ENCODE peak calls at places on chromosome 16, in six cellular contexts. H is fibroblast of lung, B is GM23338, J is H9, A is RWPE1, F is body of pancreas. W is an unnamed sample.

GRCh38 chr16:51156836-51157235 is 5.8 kb upstream of the SALL1 start:
- DNase-seq in B (no peak), A (no peak), F (no peak), J (no peak), H (peak; percentile 19), W (no peak)

GRCh38 chr16:81940781-81941560 is 70.3 kb downstream of the SDR42E1 start:
- DNase-seq in F (no peak), J (no peak), A (peak; percentile 55), B (peak; percentile 52), H (peak; percentile 87), W (peak; percentile 60)

GRCh38 chr16:54282202-54282922 is 4.2 kb downstream of the IRX3 start:
- DNase-seq in F (peak; percentile 58), B (peak; percentile 81), J (peak; percentile 63), A (peak; percentile 48), H (peak; percentile 13), W (peak; percentile 13)

GRCh38 chr16:74035816-74036215 is 260.8 kb upstream of the PSMD7 start:
- DNase-seq in J (no peak), H (no peak), F (no peak), B (peak; percentile 49), A (peak; percentile 9), W (no peak)

GRCh38 chr16:51433597-51433996 is 282.5 kb upstream of the SALL1 start:
- DNase-seq in B (no peak), A (no peak), H (peak; percentile 14), F (no peak), J (no peak), W (no peak)

GRCh38 chr16:67499159-67499558 is 15.8 kb upstream of the AGRP start:
- DNase-seq in H (no peak), F (no peak), B (no peak), A (no peak), J (no peak), W (no peak)

GRCh38 chr16:19410435-19411153 is 7.1 kb upstream of the TMC5 start:
- DNase-seq in A (no peak), B (peak; percentile 88), H (no peak), J (peak; percentile 80), F (peak; percentile 44), W (peak; percentile 69)

GRCh38 chr16:57815987-57816745 is 13.9 kb upstream of the KIFC3 start:
- DNase-seq in H (peak; percentile 97), A (peak; percentile 93), J (peak; percentile 86), B (peak; percentile 79), F (peak; percentile 86), W (peak; percentile 84)

GRCh38 chr16:58306327-58306726 is 11.5 kb upstream of the PRSS54 start:
- DNase-seq in A (no peak), J (no peak), H (peak; percentile 24), F (peak; percentile 22), B (peak; percentile 48), W (peak; percentile 30)

GRCh38 chr16:4618645-4619418 is 4.1 kb upstream of the UBALD1 start:
- DNase-seq in F (no peak), H (no peak), A (peak; percentile 42), B (no peak), J (no peak), W (peak; percentile 58)

GRCh38 chr16:51971184-51971583 is 575.8 kb downstream of the TOX3 start:
- DNase-seq in A (peak; percentile 24), B (peak; percentile 72), H (no peak), J (peak; percentile 44), F (no peak), W (no peak)

GRCh38 chr16:74107795-74108610 is 188.6 kb upstream of the PSMD7 start:
- DNase-seq in F (peak; percentile 77), H (no peak), J (peak; percentile 79), A (peak; percentile 46), B (peak; percentile 87), W (peak; percentile 54)

GRCh38 chr16:85675528-85675927 is 13.2 kb downstream of the GINS2 start:
- DNase-seq in H (peak; percentile 17), B (peak; percentile 63), A (no peak), F (no peak), J (no peak), W (no peak)

GRCh38 chr16:69859105-69859969 is 91.8 kb upstream of the CLEC18A start:
- DNase-seq in A (peak; percentile 36), J (peak; percentile 83), H (peak; percentile 32), F (peak; percentile 60), B (peak; percentile 92), W (peak; percentile 95)
- H3K27ac ChIP-seq in A (no peak overlapping the region), J (no peak overlapping the region), H (no peak overlapping the region), F (peak overlapping the region; percentile 91), B (no peak overlapping the region), W (peak overlapping the region; percentile 70)

GRCh38 chr16:61530697-61531096 is 505.5 kb downstream of the CDH8 start:
- DNase-seq in F (no peak), J (no peak), B (no peak), H (no peak), A (no peak), W (no peak)
- H3K27ac ChIP-seq in F (no peak overlapping the region), J (no peak overlapping the region), B (no peak overlapping the region), H (no peak overlapping the region), A (no peak overlapping the region), W (no peak overlapping the region)

GRCh38 chr16:88466175-88466862 is 13.2 kb downstream of the ZFPM1 start:
- DNase-seq in F (no peak), A (no peak), B (no peak), J (no peak), H (no peak), W (no peak)
- H3K27ac ChIP-seq in F (no peak overlapping the region), A (peak overlapping the region; percentile 5), B (no peak overlapping the region), J (no peak overlapping the region), H (no peak overlapping the region), W (no peak overlapping the region)

GRCh38 chr16:3304370-3304769 is 860 bp downstream of the TIGD7 start:
- DNase-seq in F (no peak), B (no peak), H (no peak), J (no peak), A (no peak), W (no peak)

GRCh38 chr16:3311496-3311895 is 6.2 kb downstream of the ZNF75A start:
- DNase-seq in A (no peak), J (no peak), F (no peak), H (no peak), B (no peak), W (no peak)

GRCh38 chr16:3305109-3306068 is at the start of the genes TIGD7 and ZNF75A:
- DNase-seq in A (peak; percentile 84), J (peak; percentile 92), F (peak; percentile 78), H (peak; percentile 94), B (peak; percentile 96), W (peak; percentile 90)

GRCh38 chr16:3306078-3306477 is 781 bp downstream of the ZNF75A start:
- DNase-seq in H (no peak), F (no peak), B (no peak), A (no peak), J (no peak), W (no peak)
- H3K27ac ChIP-seq in H (peak overlapping the region; percentile 91), F (peak overlapping the region; percentile 94), B (peak overlapping the region; percentile 86), A (peak overlapping the region; percentile 94), J (no peak overlapping the region), W (peak overlapping the region; percentile 96)

GRCh38 chr16:88893127-88893968 is 26.9 kb upstream of the PABPN1L start:
- DNase-seq in A (no peak), H (no peak), B (no peak), J (no peak), F (no peak), W (peak; percentile 4)

GRCh38 chr16:88895335-88895734 is 28.9 kb upstream of the PABPN1L start:
- DNase-seq in A (no peak), H (no peak), F (no peak), J (no peak), B (no peak), W (no peak)

GRCh38 chr16:88892065-88892464 is 25.6 kb upstream of the PABPN1L start:
- DNase-seq in H (no peak), F (no peak), B (no peak), J (no peak), A (no peak), W (no peak)

GRCh38 chr16:88896238-88897065 is 30.0 kb upstream of the PABPN1L start:
- DNase-seq in B (no peak), H (no peak), J (no peak), F (no peak), A (no peak), W (no peak)

DNA sequence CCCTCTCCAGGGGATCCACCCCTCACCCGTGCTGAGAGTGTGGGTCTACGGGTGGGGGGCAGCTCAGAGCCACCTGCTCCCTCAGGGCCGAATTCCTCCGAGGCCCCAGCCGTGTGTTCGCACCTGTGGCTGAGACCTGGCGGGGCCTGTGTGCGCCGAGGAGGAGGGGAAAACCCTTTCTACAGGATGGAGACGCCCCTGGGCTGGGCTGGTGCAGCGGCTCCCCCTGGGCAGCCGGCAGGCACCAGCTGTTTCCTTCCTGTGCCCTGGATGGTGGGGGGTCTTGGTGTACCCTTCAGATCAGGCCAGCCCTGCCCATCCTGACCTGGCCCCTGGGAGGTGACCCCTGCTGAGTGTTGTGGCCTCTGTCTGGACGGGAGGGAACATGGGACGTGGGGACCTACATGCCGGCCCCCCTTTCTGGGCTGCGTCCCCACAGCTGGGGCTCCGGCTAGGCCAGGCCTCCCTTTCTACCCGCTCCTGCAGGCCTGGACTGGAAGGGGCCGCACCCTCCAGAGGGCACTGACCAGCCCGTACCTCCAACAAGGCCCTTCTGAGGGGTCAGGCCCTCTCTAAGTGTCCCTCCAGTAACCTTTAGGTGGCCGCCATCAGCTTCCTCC is 28.3 kb upstream of the PABPN1L start:
- DNase-seq in A (no peak), H (no peak), F (no peak), B (no peak), J (no peak), W (no peak)
- H3K27ac ChIP-seq in A (no peak overlapping the region), H (no peak overlapping the region), F (no peak overlapping the region), B (no peak overlapping the region), J (no peak overlapping the region), W (no peak overlapping the region)

DNA sequence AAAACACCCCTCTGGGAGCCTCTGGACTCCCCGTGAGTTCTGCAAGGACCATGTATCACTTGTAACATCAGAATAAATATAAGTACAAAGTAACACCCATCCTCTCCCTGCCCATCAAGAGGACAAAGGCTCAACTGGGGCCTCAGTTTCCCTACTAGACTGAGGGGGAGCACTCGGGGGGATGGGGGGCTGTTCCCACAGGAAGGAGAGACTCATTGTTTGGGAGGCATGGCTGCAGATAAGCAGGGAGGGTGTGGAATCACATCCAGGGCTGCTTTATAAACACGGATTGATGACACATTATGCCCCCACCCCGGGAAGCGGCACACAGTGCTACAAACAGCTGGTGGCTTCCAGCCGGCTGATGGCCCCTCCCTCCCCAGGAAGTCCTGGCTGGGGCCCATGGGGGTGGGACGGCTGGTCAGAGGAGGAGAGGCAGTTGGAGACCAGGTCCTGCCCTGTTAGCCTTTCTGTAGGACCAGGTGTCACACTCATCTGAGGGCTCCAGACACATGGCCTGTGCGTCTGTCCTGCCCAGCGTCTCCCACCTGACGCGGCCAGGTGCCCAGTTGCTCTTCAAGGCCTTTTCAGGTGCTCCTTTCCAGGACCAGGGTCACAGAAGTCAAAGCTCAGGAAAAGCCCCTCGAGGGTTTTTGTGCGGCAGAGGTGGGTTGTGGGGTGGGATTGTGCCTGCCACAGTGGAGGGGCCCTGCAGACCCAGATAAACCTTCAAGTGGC is 1.3 kb upstream of the MPG start:
- DNase-seq in H (peak; percentile 86), B (no peak), A (peak; percentile 64), J (no peak), F (no peak), W (peak; percentile 47)
- H3K27ac ChIP-seq in H (peak overlapping the region; percentile 96), B (no peak overlapping the region), A (peak overlapping the region; percentile 91), J (no peak overlapping the region), F (peak overlapping the region; percentile 82), W (no peak overlapping the region)

W was measured in small intestine.